ENCODE peak calls at places on chromosomes 12 and 14, in five cellular contexts. E is MM.1S, L is HFFc6, R is ascending aorta, X is endothelial cell of umbilical vein. B is an unnamed sample.

GRCh38 chr14:69643430-69644200 is 32.2 kb downstream of the SUSD6 start:
- DNase-seq in E (no peak), L (peak), R (no peak), X (peak), B (no peak)

GRCh38 chr14:61652526-61653262 is 42.6 kb upstream of the HIF1A start:
- DNase-seq in E (no peak), L (no peak), R (no peak), X (peak), B (no peak)

GRCh38 chr12:75852143-75852542 is 179.4 kb downstream of the PHLDA1 start:
- DNase-seq in E (no peak), L (peak), R (no peak), X (no peak), B (no peak)

GRCh38 chr12:106759526-106760183 is 14.8 kb upstream of the RIC8B start:
- DNase-seq in E (peak), L (no peak), R (peak), X (no peak), B (no peak)

GRCh38 chr12:124947013-124947412 is 32.6 kb upstream of the UBC start:
- DNase-seq in E (no peak), L (no peak), R (no peak), X (no peak), B (no peak)

GRCh38 chr12:105459760-105460325 is 129.4 kb downstream of the C12orf75 start:
- DNase-seq in E (no peak), L (no peak), R (no peak), X (peak), B (no peak)

GRCh38 chr14:51889851-51890250 is 29.4 kb downstream of the GNG2 start:
- DNase-seq in E (no peak), L (no peak), R (no peak), X (peak), B (no peak)

GRCh38 chr14:24232645-24233537 is at the start of gene GMPR2:
- DNase-seq in E (no peak), L (no peak), R (no peak), X (no peak), B (peak)

GRCh38 chr14:101225116-101225728 is 321.7 kb upstream of the RTL1 start:
- DNase-seq in E (no peak), L (no peak), R (peak), X (no peak), B (no peak)

GRCh38 chr14:101633276-101633675 is 72.0 kb downstream of the DIO3 start:
- DNase-seq in E (no peak), L (no peak), R (no peak), X (no peak), B (no peak)

GRCh38 chr14:55458800-55459577 is 18.6 kb upstream of the TBPL2 start:
- DNase-seq in E (no peak), L (peak), R (no peak), X (peak), B (peak)

GRCh38 chr12:33111850-33112249 is 215.3 kb upstream of the PKP2 start:
- DNase-seq in E (no peak), L (no peak), R (no peak), X (no peak), B (no peak)

GRCh38 chr14:100222219-100223093 is 16.5 kb upstream of the YY1 start:
- DNase-seq in E (no peak), L (no peak), R (no peak), X (peak), B (no peak)

GRCh38 chr14:68266998-68267397 is 447.4 kb downstream of the RAD51B start:
- DNase-seq in E (no peak), L (no peak), R (no peak), X (no peak), B (no peak)

GRCh38 chr12:47652491-47653234 is 53.2 kb downstream of the RPAP3 start:
- DNase-seq in E (no peak), L (no peak), R (no peak), X (no peak), B (no peak)

GRCh38 chr14:94769413-94770250 is at the start of gene GSC:
- DNase-seq in E (peak), L (no peak), R (no peak), X (peak), B (no peak)

GRCh38 chr14:68807148-68807600 is 14.3 kb upstream of the ZFP36L1 start:
- DNase-seq in E (no peak), L (no peak), R (peak), X (peak), B (peak)

GRCh38 chr12:4117386-4118016 is 156.1 kb upstream of the CCND2 start:
- DNase-seq in E (peak), L (no peak), R (peak), X (no peak), B (no peak)

GRCh38 chr14:37594238-37594915 is 672 bp downstream of the FOXA1 start:
- DNase-seq in E (peak), L (peak), R (no peak), X (peak), B (peak)

GRCh38 chr14:100779691-100780080 is 46.2 kb upstream of the MEG3 start:
- DNase-seq in E (no peak), L (no peak), R (peak), X (no peak), B (no peak)

GRCh38 chr12:7190268-7191055 is 976 bp downstream of the PEX5 start:
- DNase-seq in E (no peak), L (no peak), R (peak), X (no peak), B (peak)

GRCh38 chr14:54503476-54503875 is 6.2 kb upstream of the CGRRF1 start:
- DNase-seq in E (peak), L (peak), R (no peak), X (peak), B (no peak)

GRCh38 chr12:91361864-91362263 is 179.2 kb upstream of the DCN start:
- DNase-seq in E (peak), L (peak), R (no peak), X (peak), B (peak)

GRCh38 chr14:22882529-22883190 is 362 bp upstream of the REM2 start:
- DNase-seq in E (no peak), L (peak), R (no peak), X (peak), B (no peak)

GRCh38 chr14:56490379-56490778 is 89.2 kb upstream of the TMEM260 start:
- DNase-seq in E (peak), L (peak), R (no peak), X (peak), B (no peak)

GRCh38 chr12:120709976-120710804 is at the start of gene UNC119B:
- DNase-seq in E (peak), L (peak), R (peak), X (peak), B (peak)

GRCh38 chr12:72272731-72273498 is 745 bp downstream of the TRHDE start:
- DNase-seq in E (no peak), L (peak), R (no peak), X (no peak), B (peak)

GRCh38 chr12:94644622-94645021 is 5.7 kb downstream of the TMCC3 start:
- DNase-seq in E (no peak), L (no peak), R (no peak), X (peak), B (no peak)

GRCh38 chr12:94648578-94648977 is 1.8 kb downstream of the TMCC3 start:
- DNase-seq in E (no peak), L (no peak), R (no peak), X (peak), B (no peak)

GRCh38 chr12:94644141-94644575 is 6.2 kb downstream of the TMCC3 start:
- DNase-seq in E (no peak), L (peak), R (no peak), X (peak), B (no peak)

GRCh38 chr12:94650143-94651056 is at the start of gene TMCC3:
- DNase-seq in E (peak), L (no peak), R (peak), X (peak), B (peak)

DNA sequence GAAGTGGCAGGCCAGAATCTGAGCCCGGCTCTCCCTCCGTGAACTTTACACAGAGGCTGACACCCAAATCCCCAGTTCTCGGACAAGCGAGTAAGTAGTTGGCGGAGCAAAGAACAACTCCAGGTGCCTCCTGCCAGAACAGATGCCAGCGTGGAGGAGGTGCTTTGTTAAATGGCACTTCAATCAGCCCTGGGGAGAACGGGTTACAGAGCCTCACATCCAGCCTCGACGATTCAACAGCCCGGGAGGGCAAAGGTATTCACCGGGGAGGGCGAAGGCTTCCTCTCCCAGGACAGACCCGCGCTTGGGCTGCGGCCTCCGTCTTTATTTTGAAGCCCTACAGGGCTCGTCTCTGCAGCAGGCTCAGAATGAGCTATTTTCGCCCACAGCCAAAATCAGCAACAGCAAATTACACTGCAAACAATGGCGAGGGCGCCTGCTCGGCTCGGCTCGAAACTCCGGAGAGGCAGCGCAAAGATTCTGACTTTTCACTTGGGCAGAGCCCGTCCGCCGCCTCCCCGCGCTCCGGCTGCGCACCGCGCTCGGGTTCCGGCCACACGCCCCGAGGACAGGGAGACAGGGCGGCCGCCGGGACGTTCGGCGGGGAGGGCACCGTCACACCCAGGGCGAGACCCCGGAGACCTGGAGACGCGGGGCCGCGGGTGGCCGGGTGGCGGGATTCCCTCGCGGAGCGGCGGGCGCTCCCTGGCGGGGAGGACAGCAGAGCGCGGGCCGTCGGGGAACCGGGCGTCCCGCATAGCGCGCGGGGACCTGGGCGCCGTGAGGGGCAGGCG is 811 bp downstream of the TMCC3 start:
- DNase-seq in E (peak), L (no peak), R (no peak), X (peak), B (peak)
- TF ChIP-seq CTCF in E (peak), L (no peak), R (no peak), X (peak), B (peak)

GRCh38 chr12:31588976-31589375 is 2.0 kb downstream of the DENND5B start:
- DNase-seq in E (no peak), L (no peak), R (no peak), X (peak), B (no peak)

GRCh38 chr12:31589896-31590729 is 823 bp downstream of the DENND5B start:
- DNase-seq in E (peak), L (peak), R (peak), X (peak), B (peak)

GRCh38 chr12:31591308-31591901 is 469 bp upstream of the DENND5B start:
- DNase-seq in E (no peak), L (no peak), R (peak), X (peak), B (peak)

GRCh38 chr12:31589582-31589895 is 1.4 kb downstream of the DENND5B start:
- DNase-seq in E (peak), L (no peak), R (no peak), X (peak), B (peak)

GRCh38 chr12:31590730-31591307 is at the start of gene DENND5B:
- DNase-seq in E (peak), L (peak), R (peak), X (peak), B (peak)
- TF ChIP-seq CTCF in E (no peak), L (no peak), R (no peak), X (no peak), B (no peak)

GRCh38 chr14:21796912-21797311 is 123.3 kb upstream of the OR4E1 start:
- DNase-seq in E (no peak), L (no peak), R (no peak), X (no peak), B (no peak)
- TF ChIP-seq CTCF in E (no peak), L (no peak), R (no peak), X (no peak), B (no peak)

DNA sequence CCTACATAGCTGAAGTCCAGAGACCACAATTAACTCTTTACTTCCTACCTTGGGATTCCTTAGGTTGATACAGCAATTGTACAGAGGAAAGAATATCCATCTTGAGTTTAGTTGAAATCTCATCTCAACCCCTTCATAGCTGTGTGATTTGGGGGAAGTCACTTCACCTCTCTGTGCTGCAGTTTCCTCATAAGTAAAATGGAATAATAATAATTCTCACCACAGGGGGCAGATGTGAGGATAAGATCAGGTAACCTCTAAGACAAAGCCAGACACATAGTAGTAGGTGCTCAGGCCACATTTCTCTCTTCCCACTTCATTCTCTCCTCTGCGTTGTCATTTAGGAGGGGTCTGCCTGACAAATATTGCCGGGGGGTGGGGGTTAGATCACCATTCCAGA is 6.7 kb downstream of the FOXN4 start:
- DNase-seq in E (peak), L (no peak), R (no peak), X (no peak), B (no peak)
- TF ChIP-seq CTCF in E (peak), L (peak), R (no peak), X (no peak), B (no peak)

GRCh38 chr12:13000616-13000934 is 510 bp upstream of the HEBP1 start:
- DNase-seq in E (no peak), L (peak), R (no peak), X (no peak), B (no peak)

GRCh38 chr12:13002301-13003097 is 2.4 kb upstream of the HEBP1 start:
- DNase-seq in E (no peak), L (peak), R (no peak), X (no peak), B (no peak)

GRCh38 chr12:13001725-13002040 is 1.6 kb upstream of the HEBP1 start:
- DNase-seq in E (no peak), L (no peak), R (no peak), X (no peak), B (no peak)

GRCh38 chr12:12999959-13000615 is at the start of gene HEBP1:
- DNase-seq in E (peak), L (peak), R (peak), X (peak), B (peak)

DNA sequence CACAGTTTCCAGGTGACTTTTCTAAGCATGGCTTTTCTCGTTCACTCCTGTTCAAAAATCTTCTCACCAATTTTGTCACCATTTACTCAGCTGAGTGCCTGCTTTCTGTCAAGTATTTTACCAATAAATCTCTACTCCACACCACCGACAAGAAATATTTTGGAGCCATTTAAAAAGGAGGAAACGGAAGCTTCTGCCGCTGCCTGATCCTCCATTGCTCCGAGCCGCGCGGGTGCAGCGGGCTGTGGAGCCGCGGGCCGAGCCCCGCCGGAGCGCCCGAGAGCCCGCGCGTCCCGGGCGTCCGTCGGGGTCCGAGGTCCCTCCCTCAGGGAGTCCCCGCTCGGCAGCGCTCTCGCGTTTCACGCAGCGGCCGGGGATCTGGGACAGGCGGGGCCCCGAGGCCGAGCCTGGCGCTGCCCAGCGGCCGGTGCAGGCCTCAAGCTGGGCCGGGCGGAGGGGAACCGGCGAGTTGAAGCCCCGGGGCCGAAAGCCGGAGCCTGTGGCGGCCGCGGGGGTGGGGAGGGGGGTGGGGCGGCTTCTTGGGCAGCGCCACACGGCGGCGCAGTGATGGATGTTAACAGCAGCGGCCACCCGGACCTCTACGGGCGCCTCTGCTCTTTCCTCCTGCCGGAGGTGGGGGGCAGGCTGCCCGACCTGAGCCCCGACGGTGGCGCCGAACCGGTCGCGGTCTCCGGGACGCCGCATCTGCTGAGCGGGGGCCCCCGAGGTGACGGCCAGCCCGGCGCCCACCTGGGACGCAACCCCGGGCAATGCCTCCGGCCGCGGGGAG is 1.1 kb upstream of the HEBP1 start:
- DNase-seq in E (peak), L (no peak), R (peak), X (peak), B (peak)
- TF ChIP-seq CTCF in E (peak), L (peak), R (no peak), X (peak), B (no peak)

GRCh38 chr14:97977711-97978261 is 1180.6 kb downstream of the VRK1 start:
- DNase-seq in E (no peak), L (no peak), R (peak), X (no peak), B (no peak)

GRCh38 chr14:97975960-97976359 is 1178.8 kb downstream of the VRK1 start:
- DNase-seq in E (no peak), L (no peak), R (no peak), X (no peak), B (no peak)

GRCh38 chr14:97976861-97977260 is 1179.7 kb downstream of the VRK1 start:
- DNase-seq in E (no peak), L (no peak), R (peak), X (no peak), B (no peak)

GRCh38 chr14:97978336-97978735 is 1181.2 kb downstream of the VRK1 start:
- DNase-seq in E (no peak), L (peak), R (peak), X (no peak), B (no peak)
- TF ChIP-seq CTCF in E (no peak), L (peak), R (no peak), X (no peak), B (no peak)

DNA sequence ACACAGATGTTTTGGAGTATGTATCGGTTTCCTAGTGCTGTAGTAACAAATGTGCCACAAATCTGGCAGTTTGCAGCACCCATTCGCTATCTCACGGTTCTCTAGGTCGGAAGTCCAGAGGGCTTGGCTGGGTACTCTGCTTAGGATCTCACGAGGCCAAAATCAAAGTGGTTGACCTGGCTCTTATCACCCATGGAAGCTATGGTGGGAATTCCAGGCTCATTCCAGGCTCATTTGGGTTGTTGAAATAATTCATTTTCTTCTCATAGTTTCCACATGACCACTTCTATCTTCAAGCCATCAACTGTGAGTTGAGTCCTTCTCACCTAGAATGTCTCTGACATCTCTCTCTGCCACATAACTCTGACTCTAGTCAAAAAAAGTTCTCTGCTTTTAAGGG is 431.0 kb upstream of the TMPO start:
- DNase-seq in E (no peak), L (no peak), R (no peak), X (no peak), B (no peak)
- TF ChIP-seq CTCF in E (no peak), L (no peak), R (no peak), X (no peak), B (no peak)

B was measured in GM13977.